ENCODE peak calls at places on chromosomes 2 and 18, in six cellular contexts. P, A, T, J, S and H are unnamed samples.

GRCh38 chr2:32278476-32278853 is 761 bp downstream of the YIPF4 start:
- DNase-seq in P (no peak), A (no peak), T (no peak), J (no peak), S (no peak), H (no peak)

GRCh38 chr2:169683054-169683424 is 11.2 kb downstream of the CFAP210 start:
- DNase-seq in P (no peak), A (no peak), T (no peak), J (no peak), S (no peak), H (no peak)

GRCh38 chr2:232982926-232983668 is 30.0 kb downstream of the NGEF start:
- DNase-seq in P (no peak), A (no peak), T (peak; percentile 21), J (no peak), S (peak; percentile 70), H (no peak)

GRCh38 chr18:72762505-72763122 is 105.2 kb downstream of the NETO1 start:
- DNase-seq in P (no peak), A (no peak), T (no peak), J (peak; percentile 62), S (peak; percentile 71), H (no peak)

GRCh38 chr18:23136326-23137092 is 1.2 kb downstream of the CABLES1 start:
- DNase-seq in P (peak; percentile 67), A (peak; percentile 50), T (peak; percentile 51), J (no peak), S (peak; percentile 41), H (no peak)

GRCh38 chr2:2845267-2845666 is 514.2 kb upstream of the MYT1L start:
- DNase-seq in P (no peak), A (no peak), T (no peak), J (no peak), S (no peak), H (no peak)

GRCh38 chr2:38661306-38661705 is 4.6 kb upstream of the GALM start:
- DNase-seq in P (no peak), A (no peak), T (no peak), J (no peak), S (no peak), H (no peak)

GRCh38 chr2:19797871-19798270 is 103.9 kb downstream of the TTC32 start:
- DNase-seq in P (no peak), A (no peak), T (no peak), J (no peak), S (no peak), H (no peak)

DNA sequence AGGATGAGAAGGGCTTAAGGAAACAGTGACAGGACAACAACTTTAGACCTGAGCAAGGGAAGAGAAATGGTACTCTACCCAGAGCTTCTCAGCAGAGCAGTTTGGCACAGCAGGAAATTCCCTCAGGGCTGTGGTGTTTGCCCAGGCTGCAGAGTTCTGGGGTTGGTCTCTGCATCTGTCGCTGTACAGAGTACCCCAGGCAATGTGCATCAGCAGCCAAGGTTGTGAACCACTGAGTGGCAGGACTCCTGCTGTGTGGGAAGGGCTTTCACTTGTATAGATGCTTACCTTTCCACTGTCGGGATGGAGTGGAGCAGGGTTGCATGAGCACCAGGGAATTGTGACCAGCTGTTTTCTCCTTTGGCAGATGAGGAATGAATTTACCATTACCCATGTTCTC is 21.2 kb downstream of the STAMBP start:
- DNase-seq in P (no peak), A (no peak), T (no peak), J (no peak), S (no peak), H (no peak)
- H3K36me3 ChIP-seq in P (no peaks in the 10 kb centered on the region), A (peaks cover 99% of the 10 kb centered on the region), T (peaks cover 65% of the 10 kb centered on the region), J (peaks cover 80% of the 10 kb centered on the region), S (peaks cover 6% of the 10 kb centered on the region), H (peaks cover 95% of the 10 kb centered on the region)

GRCh38 chr18:12003894-12004293 is 22.6 kb downstream of the IMPA2 start:
- DNase-seq in P (no peak), A (no peak), T (no peak), J (no peak), S (no peak), H (no peak)
- H3K27ac ChIP-seq in P (no peak overlapping the region), A (peak overlapping the region; percentile 64), T (no peak overlapping the region), J (peak overlapping the region; percentile 4), S (no peak overlapping the region), H (no peak overlapping the region)

GRCh38 chr2:73263540-73264331 is 20.5 kb downstream of the FBXO41 start:
- DNase-seq in P (no peak), A (no peak), T (no peak), J (no peak), S (no peak), H (no peak)
- H3K36me3 ChIP-seq in P (no peaks in the 10 kb centered on the region), A (no peaks in the 10 kb centered on the region), T (no peaks in the 10 kb centered on the region), J (peaks cover 7% of the 10 kb centered on the region), S (no peaks in the 10 kb centered on the region), H (no peaks in the 10 kb centered on the region)

DNA sequence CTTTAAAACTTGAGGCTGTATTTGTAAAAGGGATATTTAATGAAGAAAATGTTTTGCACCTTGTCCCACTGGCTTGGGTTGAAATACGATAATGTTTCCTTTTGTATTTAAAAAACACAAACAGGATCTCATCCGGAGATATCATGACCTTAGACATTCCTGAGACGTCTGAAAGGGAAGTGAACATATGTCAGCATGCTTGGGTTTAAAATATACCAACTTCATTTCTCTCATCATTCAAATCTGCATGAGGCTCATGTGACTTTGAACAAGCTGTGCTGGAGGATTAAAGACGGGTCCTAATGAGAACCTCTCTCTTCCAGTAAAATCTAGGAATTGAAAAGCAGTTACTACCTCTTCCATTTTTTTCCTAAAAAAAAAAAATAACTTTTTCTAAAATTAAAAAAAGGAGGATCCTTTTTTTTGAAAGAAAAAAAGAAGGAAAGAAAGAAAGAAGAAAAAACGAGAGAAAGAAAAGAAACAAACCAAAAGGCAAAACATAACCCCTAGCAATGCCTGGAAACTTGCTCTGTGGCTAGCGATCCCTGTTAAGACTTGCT is 106.8 kb upstream of the ZFP36L2 start:
- DNase-seq in P (no peak), A (no peak), T (no peak), J (no peak), S (no peak), H (no peak)
- H3K27ac ChIP-seq in P (peak overlapping the region; percentile 71), A (peak overlapping the region; percentile 93), T (no peak overlapping the region), J (peak overlapping the region; percentile 28), S (peak overlapping the region; percentile 50), H (peak overlapping the region; percentile 17)

GRCh38 chr2:25749676-25750075 is 76.3 kb upstream of the DTNB start:
- DNase-seq in P (no peak), A (no peak), T (no peak), J (no peak), S (no peak), H (no peak)
- H3K36me3 ChIP-seq in P (peaks cover 4% of the 10 kb centered on the region), A (peaks cover 72% of the 10 kb centered on the region), T (peaks cover 25% of the 10 kb centered on the region), J (peaks cover 86% of the 10 kb centered on the region), S (peaks cover 12% of the 10 kb centered on the region), H (peaks cover 80% of the 10 kb centered on the region)

GRCh38 chr2:71722286-71722685 is 268.9 kb downstream of the DYSF start:
- DNase-seq in P (no peak), A (no peak), T (no peak), J (no peak), S (no peak), H (no peak)

GRCh38 chr2:71720283-71720560 is 266.9 kb downstream of the DYSF start:
- DNase-seq in P (no peak), A (no peak), T (no peak), J (no peak), S (no peak), H (no peak)

GRCh38 chr2:71721669-71722068 is 268.3 kb downstream of the DYSF start:
- DNase-seq in P (no peak), A (no peak), T (no peak), J (no peak), S (no peak), H (no peak)

GRCh38 chr2:71720596-71721361 is 267.4 kb downstream of the DYSF start:
- DNase-seq in P (no peak), A (no peak), T (no peak), J (peak; percentile 53), S (no peak), H (no peak)

DNA sequence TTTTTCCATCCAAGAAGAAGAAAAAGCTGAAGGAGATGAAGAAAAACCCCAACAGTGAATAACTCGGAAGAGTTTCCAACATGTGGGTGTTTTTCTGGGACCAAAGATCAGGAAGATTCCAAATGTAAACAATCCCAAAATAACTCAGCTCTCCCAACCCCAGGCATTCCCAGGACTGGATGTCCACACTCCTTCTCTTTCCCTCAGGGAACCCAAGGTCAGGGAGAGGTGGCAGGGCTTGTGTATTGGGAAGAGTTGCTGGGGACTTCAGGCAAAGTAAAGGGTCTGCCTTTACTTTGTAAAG is 268.0 kb downstream of the DYSF start:
- DNase-seq in P (no peak), A (no peak), T (no peak), J (no peak), S (no peak), H (no peak)
- H3K27ac ChIP-seq in P (no peak overlapping the region), A (peak overlapping the region; percentile 54), T (no peak overlapping the region), J (no peak overlapping the region), S (no peak overlapping the region), H (no peak overlapping the region)

DNA sequence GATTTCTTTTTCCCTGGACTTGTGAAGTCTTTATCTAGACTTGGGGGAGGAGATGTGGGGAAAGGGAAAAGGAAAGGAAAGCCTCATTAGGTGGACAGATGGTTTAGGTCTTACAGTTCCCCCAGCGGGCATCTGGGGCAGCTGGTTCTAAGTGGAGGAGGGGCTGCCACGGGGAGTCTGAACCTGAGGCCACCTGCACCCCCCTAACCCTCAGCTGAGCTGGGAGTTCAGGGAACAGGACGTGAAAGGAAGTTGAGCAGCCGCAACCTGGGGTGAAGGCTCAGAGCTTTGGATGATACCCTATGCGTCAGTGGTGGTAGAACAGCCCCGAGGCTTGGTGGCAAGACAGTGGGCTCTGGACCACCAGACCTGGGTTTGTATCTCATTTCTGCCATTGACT is 26.8 kb downstream of the ITM2C start:
- DNase-seq in P (no peak), A (no peak), T (no peak), J (no peak), S (no peak), H (no peak)
- H3K36me3 ChIP-seq in P (no peaks in the 10 kb centered on the region), A (no peaks in the 10 kb centered on the region), T (no peaks in the 10 kb centered on the region), J (no peaks in the 10 kb centered on the region), S (no peaks in the 10 kb centered on the region), H (no peaks in the 10 kb centered on the region)